ENCODE peak calls at places on chromosomes 13 and 19, in six cellular contexts. E, X, V, J, A and S are unnamed samples.

GRCh38 chr13:76687467-76687866 is 198.7 kb downstream of the KCTD12 start:
- DNase-seq in X (no peak), A (no peak), V (no peak), J (no peak), E (no peak), S (no peak)

GRCh38 chr19:29260477-29261317 is 47.7 kb upstream of the UQCRFS1 start:
- DNase-seq in X (peak; percentile 5), A (peak; percentile 17), V (peak; percentile 28), J (no peak), E (peak; percentile 48), S (peak; percentile 69)

GRCh38 chr13:91719033-91719432 is 320.6 kb downstream of the GPC5 start:
- DNase-seq in J (no peak), E (no peak), V (no peak), A (no peak), X (no peak), S (no peak)

GRCh38 chr19:6481541-6482342 is at the start of gene DENND1C:
- DNase-seq in J (peak; percentile 65), X (peak; percentile 53), V (peak; percentile 26), A (no peak), E (peak; percentile 45), S (peak; percentile 81)

GRCh38 chr19:14149509-14149994 is 13.2 kb upstream of the ASF1B start:
- DNase-seq in V (no peak), X (peak; percentile 27), E (no peak), J (peak; percentile 62), A (peak; percentile 86), S (peak; percentile 78)

GRCh38 chr19:44112802-44113137 is 429 bp upstream of the ZNF225 start:
- DNase-seq in E (no peak), A (no peak), X (no peak), V (no peak), J (no peak), S (no peak)

GRCh38 chr13:101869553-101869952 is 417.1 kb downstream of the ITGBL1 start:
- DNase-seq in J (no peak), V (no peak), A (no peak), E (no peak), X (no peak), S (no peak)

GRCh38 chr19:17348700-17349099 is 11.3 kb downstream of the GTPBP3 start:
- DNase-seq in E (peak; percentile 79), X (no peak), A (no peak), V (no peak), J (no peak), S (no peak)

GRCh38 chr19:12872255-12872654 is 9.0 kb downstream of the DNASE2 start:
- DNase-seq in X (no peak), E (no peak), V (no peak), J (no peak), A (no peak), S (no peak)

GRCh38 chr13:49545661-49546060 is 39.7 kb downstream of the RCBTB1 start:
- DNase-seq in A (no peak), E (no peak), V (no peak), X (no peak), J (no peak), S (no peak)

GRCh38 chr19:2487780-2488330 is 11.9 kb downstream of the GADD45B start:
- DNase-seq in J (no peak), V (no peak), X (no peak), A (no peak), E (no peak), S (no peak)

GRCh38 chr13:94140027-94140426 is 339.5 kb downstream of the DCT start:
- DNase-seq in X (no peak), J (no peak), A (no peak), E (no peak), V (no peak), S (no peak)

GRCh38 chr19:32309711-32310390 is 35.6 kb upstream of the ZNF507 start:
- DNase-seq in X (no peak), A (no peak), J (no peak), V (no peak), E (no peak), S (no peak)

GRCh38 chr13:73876323-73876722 is 257.9 kb downstream of the KLF12 start:
- DNase-seq in X (no peak), E (no peak), V (no peak), A (no peak), J (no peak), S (no peak)

GRCh38 chr19:35479278-35479677 is 11.0 kb downstream of the KRTDAP start:
- DNase-seq in E (no peak), X (no peak), A (no peak), V (no peak), J (no peak), S (no peak)

GRCh38 chr19:38219221-38219620 is 4.8 kb downstream of the DPF1 start:
- DNase-seq in J (no peak), A (no peak), E (no peak), X (no peak), V (no peak), S (no peak)

GRCh38 chr19:7618366-7618765 is 11.0 kb downstream of the XAB2 start:
- DNase-seq in X (no peak), A (no peak), J (no peak), E (no peak), V (no peak), S (no peak)

GRCh38 chr13:24184855-24185254 is 24.3 kb downstream of the SPATA13 start:
- DNase-seq in A (no peak), E (no peak), V (no peak), X (peak; percentile 38), J (no peak), S (no peak)

GRCh38 chr19:14479985-14480694 is 5.0 kb upstream of the PTGER1 start:
- DNase-seq in J (peak; percentile 53), A (no peak), X (no peak), V (peak; percentile 57), E (no peak), S (peak; percentile 96)

GRCh38 chr19:43619262-43620060 is at the start of gene ZNF428:
- DNase-seq in A (peak; percentile 91), X (peak; percentile 79), J (peak; percentile 82), E (peak; percentile 87), V (peak; percentile 85), S (peak; percentile 92)

GRCh38 chr13:42405665-42406390 is 133.9 kb downstream of the AKAP11 start:
- DNase-seq in J (peak; percentile 14), A (no peak), V (peak; percentile 58), E (peak; percentile 76), X (no peak), S (no peak)

GRCh38 chr19:46607441-46607841 is 6.3 kb downstream of the CALM3 start:
- DNase-seq in X (no peak), J (no peak), E (no peak), V (no peak), A (no peak), S (no peak)

GRCh38 chr13:110641055-110642015 is 26.0 kb downstream of the NAXD start:
- DNase-seq in A (no peak), E (no peak), V (no peak), J (no peak), X (no peak), S (peak; percentile 44)

GRCh38 chr19:6065685-6066365 is 44.5 kb downstream of the RFX2 start:
- DNase-seq in E (no peak), V (peak; percentile 23), A (peak; percentile 86), X (peak; percentile 73), J (peak; percentile 41), S (peak; percentile 62)

GRCh38 chr13:77519808-77520207 is 15.7 kb upstream of the SCEL start:
- DNase-seq in X (no peak), A (no peak), E (peak; percentile 28), V (no peak), J (no peak), S (no peak)

GRCh38 chr13:97015661-97016350 is 21.5 kb upstream of the OXGR1 start:
- DNase-seq in X (no peak), E (no peak), V (no peak), J (no peak), A (no peak), S (no peak)

GRCh38 chr19:57830071-57830602 is at the start of gene ZNF587B:
- DNase-seq in A (peak; percentile 84), E (peak; percentile 96), X (peak; percentile 71), V (no peak), J (peak; percentile 13), S (peak; percentile 72)

GRCh38 chr13:108212901-108213300 is 2.4 kb downstream of the LIG4 start:
- DNase-seq in X (no peak), A (no peak), J (no peak), E (no peak), V (no peak), S (no peak)

GRCh38 chr13:27203854-27204253 is 32.2 kb upstream of the USP12 start:
- DNase-seq in A (no peak), V (no peak), X (peak; percentile 43), J (no peak), E (peak; percentile 55), S (no peak)

GRCh38 chr19:49811328-49811727 is 1.8 kb downstream of the FUZ start:
- DNase-seq in J (no peak), V (no peak), A (no peak), X (no peak), E (no peak), S (no peak)

GRCh38 chr13:106649495-106649894 is 81.6 kb upstream of the ARGLU1 start:
- DNase-seq in J (no peak), E (no peak), X (peak; percentile 84), A (no peak), V (no peak), S (no peak)

GRCh38 chr13:38697628-38698333 is 10.9 kb downstream of the FREM2 start:
- DNase-seq in X (no peak), V (no peak), A (no peak), J (no peak), E (peak; percentile 8), S (no peak)

GRCh38 chr19:2429917-2430570 is 2.7 kb upstream of the TIMM13 start:
- DNase-seq in A (no peak), J (no peak), V (no peak), E (no peak), X (no peak), S (no peak)

GRCh38 chr13:38735655-38736440 is 49.0 kb downstream of the FREM2 start:
- DNase-seq in E (no peak), V (no peak), J (no peak), A (no peak), X (no peak), S (no peak)

GRCh38 chr19:46508206-46508605 is 12.5 kb upstream of the PNMA8B start:
- DNase-seq in A (no peak), V (no peak), X (no peak), J (no peak), E (no peak), S (no peak)

GRCh38 chr19:2494084-2494446 is 18.1 kb downstream of the GADD45B start:
- DNase-seq in X (no peak), E (peak; percentile 77), A (no peak), J (no peak), V (no peak), S (no peak)

GRCh38 chr13:23707674-23708073 is 137.5 kb downstream of the TNFRSF19 start:
- DNase-seq in E (peak; percentile 65), J (no peak), V (no peak), X (no peak), A (no peak), S (no peak)

GRCh38 chr13:71378992-71379905 is 487.8 kb downstream of the DACH1 start:
- DNase-seq in A (no peak), J (no peak), X (peak; percentile 66), V (no peak), E (peak; percentile 63), S (no peak)

GRCh38 chr19:30788105-30788765 is 416.1 kb downstream of the ZNF536 start:
- DNase-seq in J (no peak), E (no peak), V (no peak), A (no peak), X (no peak), S (peak; percentile 20)

GRCh38 chr13:41780736-41781708 is 179.9 kb downstream of the VWA8 start:
- DNase-seq in X (no peak), J (no peak), E (peak; percentile 5), A (no peak), V (no peak), S (no peak)